ENCODE peak calls at places on chromosomes 5 and 9, in seven cellular contexts. P, H, N, O, U, Z and L are unnamed samples.

GRCh38 chr9:108041551-108041950 is 552.0 kb upstream of the KLF4 start:
- DNase-seq in P (no peak), H (no peak), U (no peak), O (no peak), N (no peak), Z (no peak), L (no peak)

GRCh38 chr5:139461176-139461575 is 1.4 kb downstream of the ECSCR start:
- DNase-seq in Z (no peak), U (no peak), H (no peak), N (no peak), P (no peak), O (no peak), L (no peak)

GRCh38 chr9:113558632-113559502 is 95.3 kb downstream of the RGS3 start:
- DNase-seq in U (no peak), O (no peak), H (no peak), N (peak), P (no peak), Z (peak), L (peak)

GRCh38 chr9:97578846-97579245 is 54.3 kb downstream of the TSTD2 start:
- DNase-seq in O (no peak), Z (no peak), N (no peak), U (no peak), P (no peak), H (no peak), L (no peak)

GRCh38 chr9:33044677-33045282 is 19.7 kb downstream of the DNAJA1 start:
- DNase-seq in N (peak), P (peak), H (no peak), O (no peak), Z (peak), U (no peak), L (no peak)

GRCh38 chr9:100219347-100219746 is 120.3 kb downstream of the INVS start:
- DNase-seq in N (no peak), H (no peak), P (no peak), U (no peak), Z (no peak), O (no peak), L (no peak)

GRCh38 chr5:175778951-175779475 is 92.4 kb upstream of the CPLX2 start:
- DNase-seq in Z (no peak), P (no peak), U (no peak), O (no peak), H (no peak), N (no peak), L (no peak)

GRCh38 chr5:112371054-112371453 is 48.0 kb downstream of the EPB41L4A start:
- DNase-seq in U (no peak), O (no peak), N (no peak), H (no peak), P (no peak), Z (no peak), L (no peak)

GRCh38 chr9:27340876-27341540 is 44.1 kb upstream of the EQTN start:
- DNase-seq in P (peak), H (no peak), N (no peak), Z (no peak), U (no peak), O (no peak), L (no peak)

GRCh38 chr9:137254624-137255447 is at the start of gene NELFB:
- DNase-seq in P (peak), H (no peak), O (peak), Z (peak), N (peak), U (peak), L (peak)

GRCh38 chr9:101636247-101636646 is 41.5 kb upstream of the PPP3R2 start:
- DNase-seq in N (no peak), Z (no peak), H (no peak), P (no peak), U (no peak), O (no peak), L (no peak)

GRCh38 chr9:125639057-125639456 is 68.0 kb downstream of the MAPKAP1 start:
- DNase-seq in H (no peak), P (no peak), Z (no peak), U (no peak), O (no peak), N (no peak), L (no peak)

GRCh38 chr5:104353371-104353770 is 790.8 kb upstream of the NUDT12 start:
- DNase-seq in U (no peak), O (no peak), P (no peak), H (no peak), N (no peak), Z (no peak), L (no peak)

GRCh38 chr5:171275822-171276544 is 33.1 kb upstream of the TLX3 start:
- DNase-seq in O (no peak), U (no peak), Z (no peak), H (no peak), P (no peak), N (no peak), L (no peak)

GRCh38 chr9:84374516-84374915 is 34.0 kb upstream of the SLC28A3 start:
- DNase-seq in N (no peak), P (no peak), O (no peak), U (no peak), H (no peak), Z (no peak), L (no peak)

GRCh38 chr5:109649371-109649770 is 40.4 kb upstream of the MAN2A1 start:
- DNase-seq in N (no peak), P (peak), Z (no peak), O (no peak), U (no peak), H (no peak), L (no peak)

GRCh38 chr5:132086277-132086794 is 12.7 kb downstream of the CSF2 start:
- DNase-seq in U (peak), Z (peak), N (no peak), O (no peak), P (no peak), H (peak), L (no peak)

GRCh38 chr9:98805506-98806272 is 1.8 kb upstream of the GALNT12 start:
- DNase-seq in P (no peak), N (no peak), U (peak), Z (no peak), H (no peak), O (no peak), L (no peak)

GRCh38 chr5:3340471-3340870 is 255.2 kb upstream of the IRX1 start:
- DNase-seq in Z (no peak), P (no peak), O (no peak), H (no peak), N (no peak), U (no peak), L (no peak)

GRCh38 chr5:131749138-131749537 is 47.7 kb downstream of the FNIP1 start:
- DNase-seq in H (no peak), Z (no peak), N (no peak), U (no peak), P (no peak), O (no peak), L (no peak)

GRCh38 chr5:25544652-25545249 is 900.0 kb upstream of the CDH10 start:
- DNase-seq in N (no peak), P (peak), Z (peak), H (no peak), O (peak), U (no peak), L (no peak)

GRCh38 chr5:81239613-81240012 is 6.5 kb downstream of the CKMT2 start:
- DNase-seq in Z (no peak), O (no peak), U (no peak), H (no peak), P (no peak), N (no peak), L (no peak)

GRCh38 chr5:149492781-149493180 is 58.5 kb downstream of the CSNK1A1 start:
- DNase-seq in N (no peak), P (no peak), O (no peak), U (no peak), H (no peak), Z (no peak), L (no peak)

GRCh38 chr9:131276891-131277672 is 772 bp upstream of the FAM78A start:
- DNase-seq in P (peak), N (no peak), Z (no peak), U (no peak), O (peak), H (no peak), L (no peak)

GRCh38 chr9:112059145-112059979 is 115.7 kb downstream of the SUSD1 start:
- DNase-seq in P (no peak), N (peak), U (peak), Z (no peak), O (no peak), H (no peak), L (no peak)

GRCh38 chr9:2663486-2663885 is 41.9 kb downstream of the VLDLR start:
- DNase-seq in O (no peak), P (no peak), Z (no peak), H (no peak), U (no peak), N (no peak), L (no peak)

GRCh38 chr5:133230823-133231578 is 179.2 kb downstream of the HSPA4 start:
- DNase-seq in H (no peak), N (peak), P (no peak), U (no peak), O (no peak), Z (no peak), L (no peak)

GRCh38 chr5:9343146-9343850 is 202.6 kb downstream of the SEMA5A start:
- DNase-seq in O (no peak), U (no peak), H (no peak), P (no peak), Z (no peak), N (no peak), L (no peak)

GRCh38 chr9:133340256-133340655 is 4.3 kb upstream of the SURF6 start:
- DNase-seq in U (no peak), N (no peak), O (peak), P (no peak), Z (no peak), H (no peak), L (no peak)

GRCh38 chr5:76657683-76658311 is 34.6 kb upstream of the F2RL2 start:
- DNase-seq in N (no peak), U (no peak), O (no peak), H (no peak), P (no peak), Z (no peak), L (no peak)

GRCh38 chr9:126464694-126465441 is 138.2 kb downstream of the MVB12B start:
- DNase-seq in N (no peak), U (no peak), H (no peak), P (no peak), Z (no peak), O (no peak), L (no peak)

DNA sequence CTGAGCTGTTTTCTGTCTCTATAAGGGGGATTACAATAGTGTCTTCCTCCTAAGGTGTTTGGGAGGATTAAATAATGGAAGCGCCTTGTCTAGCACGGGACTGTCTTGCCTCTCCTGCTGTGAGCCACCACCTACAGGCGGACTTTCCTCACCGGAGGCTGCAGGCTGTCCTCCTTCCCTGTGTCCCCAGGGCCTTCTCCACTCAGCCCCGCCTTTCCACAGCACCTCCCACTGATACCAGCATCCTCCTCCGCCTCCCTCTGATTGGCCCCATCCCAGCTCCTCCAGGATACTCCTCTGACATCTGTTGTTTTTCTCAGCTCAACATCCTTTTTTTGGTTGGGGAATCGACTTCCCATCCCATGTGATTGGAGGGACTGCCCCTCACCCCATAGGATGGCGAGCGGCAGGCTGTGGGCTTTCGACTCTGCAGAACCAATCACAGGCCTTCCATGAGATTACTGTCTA is 851 bp upstream of the ZDHHC12 start:
- DNase-seq in N (peak), Z (peak), O (peak), U (peak), P (peak), H (no peak), L (peak)
- H3K27ac ChIP-seq in N (peak), Z (peak), O (peak), U (no peak), P (peak), H (peak), L (peak)

GRCh38 chr5:153718713-153719112 is 228.2 kb downstream of the GRIA1 start:
- DNase-seq in P (no peak), H (no peak), O (no peak), Z (no peak), N (no peak), U (no peak), L (no peak)
- TF ChIP-seq CTCF in P (no peak), H (no peak), O (no peak), Z (no peak), N (no peak), U (no peak), L (no peak)

DNA sequence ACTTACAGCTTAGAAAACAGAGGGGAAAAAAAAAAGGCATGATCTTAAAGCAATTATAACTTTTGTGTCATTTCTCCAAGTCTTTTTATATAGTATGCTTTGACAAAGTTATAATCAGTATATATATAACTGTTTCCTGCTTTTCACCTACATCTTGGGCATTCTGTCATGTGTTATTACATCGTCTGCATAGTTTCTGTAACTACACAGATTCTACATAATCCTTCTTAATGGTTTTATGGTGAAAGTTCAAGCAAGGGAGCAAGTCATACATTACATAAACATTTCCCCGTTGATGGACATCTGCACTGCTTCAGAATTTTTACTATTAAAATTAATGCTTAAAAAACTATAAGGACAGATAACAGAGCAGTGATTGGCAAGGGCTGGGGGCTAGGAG is 12.1 kb downstream of the FEM1C start:
- DNase-seq in Z (no peak), U (no peak), P (no peak), H (no peak), O (no peak), N (no peak), L (no peak)
- H3K27ac ChIP-seq in Z (no peak), U (no peak), P (no peak), H (no peak), O (no peak), N (peak), L (no peak)

DNA sequence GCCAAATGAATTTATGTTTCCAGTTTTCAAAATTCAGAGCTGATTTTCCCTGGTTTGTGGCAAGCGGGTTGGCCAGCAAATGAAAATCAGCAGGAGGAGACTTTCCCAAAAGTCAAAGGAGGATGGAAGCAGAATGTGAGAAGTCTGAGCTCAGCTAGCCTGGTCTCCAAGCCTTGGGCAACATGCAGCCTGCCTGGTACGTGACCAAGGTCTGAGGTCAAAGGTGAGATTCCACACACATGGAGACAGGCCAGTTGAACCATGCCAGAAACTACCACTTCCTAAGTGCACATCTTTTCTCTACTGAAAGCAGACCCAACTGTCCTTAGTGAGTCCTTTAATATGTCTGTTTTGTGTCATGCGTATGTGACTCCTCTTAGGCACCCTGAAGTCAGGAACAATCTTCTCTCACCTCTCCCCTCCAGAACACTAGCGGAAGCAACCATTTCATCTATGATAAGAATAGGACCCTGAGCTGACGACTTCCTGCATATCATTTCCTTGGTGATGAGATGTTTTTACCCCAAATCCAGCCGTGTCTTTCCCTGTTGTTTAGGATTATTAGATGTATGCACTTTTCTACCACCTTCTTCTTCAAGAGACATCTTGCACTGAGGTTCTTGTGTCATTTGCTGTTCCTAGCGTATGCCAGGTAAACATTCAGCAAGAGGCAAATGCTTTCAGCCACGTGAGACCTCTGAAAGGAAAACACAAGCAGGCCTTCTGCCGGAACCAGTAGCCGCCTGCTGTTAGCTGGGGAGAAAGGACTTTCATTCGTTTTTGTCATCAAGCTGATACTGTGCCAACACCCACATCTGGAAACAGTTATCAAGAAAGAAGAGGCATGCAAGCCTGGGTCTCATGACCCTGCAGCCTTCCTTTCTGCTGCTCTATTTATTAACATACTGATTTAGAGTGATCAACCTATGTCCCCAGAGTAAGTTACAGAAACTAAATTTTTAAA is 9.7 kb upstream of the TGFBI start:
- DNase-seq in Z (no peak), N (peak), P (no peak), H (no peak), O (no peak), U (peak), L (no peak)
- TF ChIP-seq CTCF in Z (no peak), N (no peak), P (no peak), H (no peak), O (no peak), U (peak), L (no peak)

DNA sequence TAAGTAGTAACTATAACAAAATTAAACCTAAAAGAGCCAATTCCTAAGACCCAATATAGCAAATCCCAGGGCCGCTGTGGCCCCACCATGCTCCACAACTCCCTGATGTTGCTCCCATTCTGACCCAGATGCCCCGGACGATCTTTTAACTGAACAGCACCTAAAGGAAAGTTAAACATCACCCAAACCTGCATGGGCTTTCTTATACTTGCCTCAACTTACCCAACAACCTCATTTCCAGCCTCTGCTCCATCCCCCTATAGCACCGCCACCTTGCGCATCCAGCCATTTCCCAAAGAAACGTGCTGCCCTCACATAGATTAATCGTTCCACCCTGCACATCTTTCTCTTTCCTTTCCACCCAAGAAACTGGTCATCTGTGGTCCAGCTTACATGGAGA is 54.6 kb downstream of the ZNF354C start:
- DNase-seq in O (no peak), U (no peak), N (no peak), Z (peak), H (no peak), P (no peak), L (no peak)
- H3K27ac ChIP-seq in O (no peak), U (no peak), N (no peak), Z (no peak), H (no peak), P (no peak), L (no peak)